ENCODE peak calls at places on chromosomes 4 and X, in seven cellular contexts. M is heart left ventricle; N is cardiac muscle cell; R is tibial artery; Y is CD8-positive, alpha-beta T cell; O is uterus; F is fibroblast of lung. I is an unnamed sample.
A peak's percentile ranks its signal among the peaks of the same experiment; 100 is the strongest.

GRCh38 chrX:19065535-19065934 is 56.7 kb downstream of the ADGRG2 start:
- DNase-seq in Y (no peak), R (no peak), F (no peak), O (no peak), M (no peak), N (no peak), I (no peak)

GRCh38 chrX:124098089-124098488 is 136.6 kb downstream of the STAG2 start:
- DNase-seq in M (no peak), Y (no peak), F (peak; percentile 44), O (no peak), R (no peak), N (peak; percentile 25), I (no peak)

GRCh38 chr4:173666-174314 is 49.5 kb downstream of the ZNF718 start:
- DNase-seq in M (no peak), F (no peak), R (no peak), O (no peak), N (no peak), Y (no peak), I (peak; percentile 45)

GRCh38 chrX:37921758-37922157 is 74.4 kb upstream of the DYNLT3 start:
- DNase-seq in Y (no peak), M (no peak), N (no peak), O (no peak), F (peak; percentile 82), R (no peak), I (no peak)

GRCh38 chr4:173301518-173302201 is 32.5 kb downstream of the HMGB2 start:
- DNase-seq in M (no peak), F (peak; percentile 51), R (no peak), O (no peak), Y (no peak), N (peak; percentile 37), I (no peak)

GRCh38 chrX:139691843-139692505 is 16.0 kb downstream of the MCF2 start:
- DNase-seq in O (no peak), M (no peak), F (peak; percentile 18), Y (no peak), N (peak; percentile 10), R (no peak), I (no peak)

GRCh38 chrX:1389181-1389992 is 2.5 kb downstream of the SLC25A6 start:
- DNase-seq in M (peak; percentile 25), R (peak; percentile 63), Y (peak; percentile 44), O (peak; percentile 5), N (no peak), F (no peak), I (no peak)

GRCh38 chr4:41977709-41978108 is 3.8 kb upstream of the DCAF4L1 start:
- DNase-seq in Y (no peak), F (peak; percentile 48), M (no peak), O (no peak), N (no peak), R (no peak), I (no peak)

GRCh38 chr4:152666946-152667345 is 12.9 kb downstream of the TMEM154 start:
- DNase-seq in M (no peak), O (no peak), R (no peak), N (no peak), F (no peak), Y (no peak), I (no peak)

GRCh38 chrX:17590892-17591740 is 146.2 kb upstream of the SCML1 start:
- DNase-seq in O (peak; percentile 65), M (peak; percentile 52), R (peak; percentile 77), N (peak; percentile 83), F (peak; percentile 75), Y (no peak), I (no peak)

GRCh38 chr4:67776746-67777145 is 22.6 kb upstream of the GNRHR start:
- DNase-seq in F (no peak), R (no peak), Y (no peak), M (no peak), O (no peak), N (peak; percentile 26), I (no peak)

GRCh38 chr4:7021930-7022658 is 21.1 kb upstream of the TADA2B start:
- DNase-seq in O (no peak), F (peak; percentile 89), N (no peak), R (no peak), M (no peak), Y (no peak), I (no peak)

GRCh38 chr4:156710571-156711195 is 260.9 kb downstream of the PDGFC start:
- DNase-seq in O (no peak), N (no peak), Y (no peak), M (no peak), R (no peak), F (peak; percentile 36), I (no peak)

GRCh38 chr4:154686838-154687237 is 57.0 kb upstream of the LRAT start:
- DNase-seq in N (no peak), Y (no peak), O (no peak), F (peak; percentile 1), M (no peak), R (no peak), I (no peak)

GRCh38 chr4:72817012-72817411 is 248.0 kb upstream of the ADAMTS3 start:
- DNase-seq in M (no peak), F (peak; percentile 60), O (no peak), N (no peak), Y (no peak), R (no peak), I (no peak)

GRCh38 chrX:133150730-133151129 is 53.8 kb upstream of the USP26 start:
- DNase-seq in Y (no peak), F (no peak), O (no peak), R (no peak), N (no peak), M (no peak), I (no peak)

GRCh38 chr4:5381981-5382441 is 326.3 kb downstream of the EVC2 start:
- DNase-seq in O (no peak), Y (no peak), R (peak; percentile 1), M (no peak), N (no peak), F (peak; percentile 59), I (no peak)

GRCh38 chrX:40132751-40133150 is 35.0 kb upstream of the BCOR start:
- DNase-seq in R (peak; percentile 93), M (peak; percentile 79), O (peak; percentile 82), Y (no peak), N (no peak), F (peak; percentile 86), I (no peak)

GRCh38 chrX:25004040-25004439 is 11.7 kb downstream of the ARX start:
- DNase-seq in N (no peak), O (no peak), M (no peak), R (no peak), Y (no peak), F (no peak), I (no peak)

GRCh38 chrX:85375333-85375738 is 4.1 kb downstream of the POF1B start:
- DNase-seq in M (peak; percentile 28), Y (no peak), N (peak; percentile 51), R (no peak), O (no peak), F (no peak), I (no peak)

GRCh38 chrX:32530802-32531403 is 680.4 kb downstream of the DMD start:
- DNase-seq in M (no peak), N (peak; percentile 78), F (peak; percentile 14), O (no peak), Y (no peak), R (no peak), I (peak; percentile 2)

GRCh38 chrX:37926700-37927099 is 79.3 kb upstream of the DYNLT3 start:
- DNase-seq in F (peak; percentile 37), M (no peak), R (no peak), O (no peak), Y (no peak), N (peak; percentile 30), I (no peak)

GRCh38 chr4:182240161-182241130 is 2.8 kb upstream of the TENM3 start:
- DNase-seq in Y (no peak), F (peak; percentile 97), R (no peak), O (peak; percentile 16), M (no peak), N (peak; percentile 53), I (no peak)

GRCh38 chr4:76309939-76310549 is 3.5 kb downstream of the STBD1 start:
- DNase-seq in R (no peak), Y (no peak), M (no peak), F (no peak), O (no peak), N (no peak), I (no peak)
- H3K4me1 ChIP-seq in R (peaks cover 19% of the 10 kb centered on the region), Y (peaks cover 13% of the 10 kb centered on the region), M (peaks cover 35% of the 10 kb centered on the region), F (peaks cover 10% of the 10 kb centered on the region), O (no peaks in the 10 kb centered on the region), N (peaks cover 20% of the 10 kb centered on the region), I (peaks cover 3% of the 10 kb centered on the region)

DNA sequence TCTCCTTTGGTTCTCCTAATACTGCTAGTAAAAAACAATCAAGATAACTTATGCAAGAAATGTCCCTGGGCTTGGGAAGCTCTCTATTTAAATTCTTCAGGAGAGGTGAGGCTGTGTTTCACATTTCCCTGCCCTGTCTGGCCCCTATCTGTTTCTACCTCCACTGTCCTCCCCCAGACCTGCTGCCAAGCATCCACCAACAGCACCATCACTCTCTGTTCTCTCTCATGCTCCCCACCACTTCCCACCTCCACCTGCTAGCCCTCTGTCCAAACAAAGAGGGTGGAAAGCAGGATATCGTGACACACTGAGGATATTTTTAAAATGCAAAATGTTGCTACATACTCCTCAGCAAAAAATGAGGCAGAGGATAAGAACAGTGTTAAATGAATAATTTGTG is 88.4 kb upstream of the NAP1L5 start:
- DNase-seq in F (no peak), R (no peak), O (no peak), Y (no peak), M (no peak), N (no peak), I (no peak)
- H3K36me3 ChIP-seq in F (peaks cover 2% of the 10 kb centered on the region), R (peaks cover 45% of the 10 kb centered on the region), O (no peaks in the 10 kb centered on the region), Y (no peaks in the 10 kb centered on the region), M (peaks cover 6% of the 10 kb centered on the region), N (peaks cover 61% of the 10 kb centered on the region), I (no peaks in the 10 kb centered on the region)

GRCh38 chrX:154469114-154469513 is 10.0 kb downstream of the LAGE3 start:
- DNase-seq in F (no peak), Y (no peak), O (no peak), N (no peak), M (no peak), R (no peak), I (no peak)
- H3K27me3 ChIP-seq in F (no peaks in the 10 kb centered on the region), Y (no peaks in the 10 kb centered on the region), O (no peaks in the 10 kb centered on the region), N (no peaks in the 10 kb centered on the region), M (no peaks in the 10 kb centered on the region), R (no peaks in the 10 kb centered on the region), I (no peaks in the 10 kb centered on the region)

GRCh38 chrX:107627792-107628661 is at the start of gene PRPS1:
- DNase-seq in Y (peak; percentile 87), M (peak; percentile 93), O (peak; percentile 87), R (peak; percentile 95), F (peak; percentile 96), N (peak; percentile 99), I (peak; percentile 71)

GRCh38 chrX:107628662-107629532 is 587 bp downstream of the PRPS1 start:
- DNase-seq in N (peak; percentile 64), Y (peak; percentile 61), F (peak; percentile 33), R (peak; percentile 63), M (peak; percentile 31), O (peak; percentile 29), I (no peak)

GRCh38 chrX:107630031-107630689 is 1.9 kb downstream of the PRPS1 start:
- DNase-seq in N (no peak), Y (no peak), O (no peak), M (no peak), R (no peak), F (no peak), I (no peak)

GRCh38 chrX:107626916-107627315 is 1.4 kb upstream of the PRPS1 start:
- DNase-seq in M (no peak), N (no peak), F (no peak), Y (no peak), R (no peak), O (no peak), I (no peak)

GRCh38 chrX:107629533-107629909 is 1.2 kb downstream of the PRPS1 start:
- DNase-seq in M (no peak), O (no peak), Y (no peak), F (peak; percentile 39), N (peak; percentile 42), R (no peak), I (no peak)
- H3K4me1 ChIP-seq in M (no peaks in the 10 kb centered on the region), O (no peaks in the 10 kb centered on the region), Y (peaks cover 8% of the 10 kb centered on the region), F (peaks cover 4% of the 10 kb centered on the region), N (peaks cover 10% of the 10 kb centered on the region), R (no peaks in the 10 kb centered on the region), I (no peaks in the 10 kb centered on the region)

I was measured in iPS DF 6.9.